ENCODE peak calls at places on chromosome 14, in four cellular contexts. One of them, this sample, is unnamed.

GRCh38 chr14:34081576-34082136 is 130.8 kb upstream of the EGLN3 start:
- DNase-seq in neural progenitor cell: no peak
- DNase-seq in A549: peak
- DNase-seq in mammary epithelial cell: peak
- DNase-seq in this sample: peak

GRCh38 chr14:81940636-81941035 is 407.0 kb upstream of the SEL1L start:
- DNase-seq in neural progenitor cell: no peak
- DNase-seq in A549: no peak
- DNase-seq in mammary epithelial cell: no peak
- DNase-seq in this sample: no peak

GRCh38 chr14:35346738-35347322 is 54.6 kb downstream of the PSMA6 start:
- DNase-seq in neural progenitor cell: no peak
- DNase-seq in A549: no peak
- DNase-seq in mammary epithelial cell: no peak
- DNase-seq in this sample: no peak

GRCh38 chr14:62654641-62655040 is 390.6 kb downstream of the KCNH5 start:
- DNase-seq in neural progenitor cell: no peak
- DNase-seq in A549: no peak
- DNase-seq in mammary epithelial cell: no peak
- DNase-seq in this sample: peak

GRCh38 chr14:68140111-68140741 is 320.6 kb downstream of the RAD51B start:
- DNase-seq in neural progenitor cell: peak
- DNase-seq in A549: peak
- DNase-seq in mammary epithelial cell: peak
- DNase-seq in this sample: peak

GRCh38 chr14:80428171-80428570 is 216.9 kb upstream of the DIO2 start:
- DNase-seq in neural progenitor cell: no peak
- DNase-seq in A549: no peak
- DNase-seq in mammary epithelial cell: no peak
- DNase-seq in this sample: no peak

GRCh38 chr14:96398432-96398831 is 6.5 kb downstream of the AK7 start:
- DNase-seq in neural progenitor cell: no peak
- DNase-seq in A549: no peak
- DNase-seq in mammary epithelial cell: no peak
- DNase-seq in this sample: no peak

GRCh38 chr14:51331651-51332367 is 91.8 kb downstream of the TMX1 start:
- DNase-seq in neural progenitor cell: no peak
- DNase-seq in A549: no peak
- DNase-seq in mammary epithelial cell: no peak
- DNase-seq in this sample: peak

GRCh38 chr14:85417396-85417795 is 112.5 kb upstream of the FLRT2 start:
- DNase-seq in neural progenitor cell: no peak
- DNase-seq in A549: no peak
- DNase-seq in mammary epithelial cell: no peak
- DNase-seq in this sample: no peak

GRCh38 chr14:100224229-100224628 is 14.7 kb upstream of the YY1 start:
- DNase-seq in neural progenitor cell: no peak
- DNase-seq in A549: no peak
- DNase-seq in mammary epithelial cell: no peak
- DNase-seq in this sample: no peak

GRCh38 chr14:101174980-101175606 is 271.6 kb upstream of the RTL1 start:
- DNase-seq in neural progenitor cell: no peak
- DNase-seq in A549: no peak
- DNase-seq in mammary epithelial cell: no peak
- DNase-seq in this sample: no peak

GRCh38 chr14:69701857-69702256 is 65.1 kb upstream of the SRSF5 start:
- DNase-seq in neural progenitor cell: no peak
- DNase-seq in A549: no peak
- DNase-seq in mammary epithelial cell: no peak
- DNase-seq in this sample: no peak

GRCh38 chr14:101715209-101716076 is 46.1 kb upstream of the PPP2R5C start:
- DNase-seq in neural progenitor cell: no peak
- DNase-seq in A549: no peak
- DNase-seq in mammary epithelial cell: no peak
- DNase-seq in this sample: no peak

GRCh38 chr14:60575008-60575407 is 66.1 kb downstream of the SIX6 start:
- DNase-seq in neural progenitor cell: no peak
- DNase-seq in A549: no peak
- DNase-seq in mammary epithelial cell: no peak
- DNase-seq in this sample: no peak

GRCh38 chr14:67221248-67221981 is 19.8 kb upstream of the PALS1 start:
- DNase-seq in neural progenitor cell: no peak
- DNase-seq in A549: no peak
- DNase-seq in mammary epithelial cell: peak
- DNase-seq in this sample: peak

GRCh38 chr14:30751646-30752416 is 122.5 kb upstream of the COCH start:
- DNase-seq in neural progenitor cell: no peak
- DNase-seq in A549: no peak
- DNase-seq in mammary epithelial cell: no peak
- DNase-seq in this sample: no peak

GRCh38 chr14:67440513-67440912 is 28.5 kb upstream of the PLEK2 start:
- DNase-seq in neural progenitor cell: no peak
- DNase-seq in A549: no peak
- DNase-seq in mammary epithelial cell: no peak
- DNase-seq in this sample: no peak

GRCh38 chr14:40122978-40123648 is 690.9 kb upstream of the FBXO33 start:
- DNase-seq in neural progenitor cell: no peak
- DNase-seq in A549: no peak
- DNase-seq in mammary epithelial cell: no peak
- DNase-seq in this sample: peak

GRCh38 chr14:61710853-61711817 is 15.8 kb downstream of the HIF1A start:
- DNase-seq in neural progenitor cell: no peak
- DNase-seq in A549: no peak
- DNase-seq in mammary epithelial cell: no peak
- DNase-seq in this sample: no peak

GRCh38 chr14:54642950-54643695 is 76.2 kb downstream of the SAMD4A start:
- DNase-seq in neural progenitor cell: peak
- DNase-seq in A549: no peak
- DNase-seq in mammary epithelial cell: no peak
- DNase-seq in this sample: peak

GRCh38 chr14:89578048-89578619 is 161.1 kb upstream of the FOXN3 start:
- DNase-seq in neural progenitor cell: no peak
- DNase-seq in A549: no peak
- DNase-seq in mammary epithelial cell: no peak
- DNase-seq in this sample: peak

GRCh38 chr14:49935526-49935925 is 42.6 kb downstream of the ARF6 start:
- DNase-seq in neural progenitor cell: no peak
- DNase-seq in A549: no peak
- DNase-seq in mammary epithelial cell: no peak
- DNase-seq in this sample: no peak

GRCh38 chr14:61489002-61489401 is 167.6 kb downstream of the PRKCH start:
- DNase-seq in neural progenitor cell: no peak
- DNase-seq in A549: no peak
- DNase-seq in mammary epithelial cell: no peak
- DNase-seq in this sample: no peak

GRCh38 chr14:55721353-55721752 is 141.3 kb downstream of the KTN1 start:
- DNase-seq in neural progenitor cell: no peak
- DNase-seq in A549: no peak
- DNase-seq in mammary epithelial cell: peak
- DNase-seq in this sample: peak

GRCh38 chr14:36663404-36664321 is 2.0 kb downstream of the PAX9 start:
- DNase-seq in neural progenitor cell: peak
- DNase-seq in A549: no peak
- DNase-seq in mammary epithelial cell: no peak
- DNase-seq in this sample: no peak

GRCh38 chr14:22882529-22883190 is 362 bp upstream of the REM2 start:
- DNase-seq in neural progenitor cell: peak
- DNase-seq in A549: no peak
- DNase-seq in mammary epithelial cell: peak
- DNase-seq in this sample: peak
- H3K4me2 ChIP-seq in neural progenitor cell: peak
- H3K4me2 ChIP-seq in A549: no peak
- H3K4me2 ChIP-seq in mammary epithelial cell: no peak
- H3K4me2 ChIP-seq in this sample: no peak

DNA sequence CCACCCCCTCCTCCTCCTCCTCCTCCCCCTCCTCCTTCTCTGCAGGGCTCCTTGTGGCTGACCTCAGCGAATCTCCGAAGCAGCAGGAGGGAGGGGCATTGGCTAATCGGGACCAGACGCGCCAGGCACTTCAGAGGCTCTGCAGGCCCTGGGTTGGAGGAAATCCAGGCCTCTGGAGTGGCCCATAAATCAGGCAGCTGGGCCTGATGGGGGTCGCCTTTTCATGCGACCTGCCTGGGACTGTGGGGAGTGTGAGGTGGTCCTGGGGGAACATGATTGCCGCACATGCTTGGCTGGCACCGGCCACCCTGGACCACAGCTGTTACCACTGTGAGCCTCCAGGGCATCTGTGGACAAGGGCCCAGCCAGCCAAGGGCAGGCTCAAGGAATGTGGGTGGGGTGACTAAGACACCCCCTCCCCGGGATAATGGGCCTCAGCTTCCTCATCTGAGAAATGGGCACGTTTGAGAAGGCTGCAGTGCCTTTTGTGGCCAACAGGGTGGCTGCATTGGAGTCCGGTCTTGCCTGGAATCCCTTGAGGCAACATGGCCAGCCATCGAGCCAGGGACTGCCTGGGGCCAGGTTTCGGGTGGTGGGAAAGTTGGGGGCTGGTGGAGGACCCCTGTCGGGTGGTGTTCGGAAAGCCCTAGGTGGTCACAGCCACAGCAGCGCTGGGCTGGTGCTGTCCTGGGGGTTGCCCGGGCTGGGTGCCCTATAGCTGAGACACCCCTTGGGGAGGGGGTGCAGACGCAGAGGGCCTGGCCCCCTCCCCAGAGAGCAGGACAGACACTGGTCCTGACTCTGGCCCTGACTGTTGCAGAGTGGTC is 12.0 kb downstream of the KIF26A start:
- DNase-seq in neural progenitor cell: peak
- DNase-seq in A549: no peak
- DNase-seq in mammary epithelial cell: no peak
- DNase-seq in this sample: peak
- TF ChIP-seq CTCF in neural progenitor cell: peak
- TF ChIP-seq CTCF in A549: no peak
- TF ChIP-seq CTCF in mammary epithelial cell: no peak
- TF ChIP-seq CTCF in this sample: peak

GRCh38 chr14:91115986-91116385 is 2.1 kb downstream of the DGLUCY start:
- DNase-seq in neural progenitor cell: no peak
- DNase-seq in A549: no peak
- DNase-seq in mammary epithelial cell: no peak
- DNase-seq in this sample: peak
- H3K4me3 ChIP-seq in neural progenitor cell: no peak
- H3K4me3 ChIP-seq in A549: no peak
- H3K4me3 ChIP-seq in mammary epithelial cell: no peak
- H3K4me3 ChIP-seq in this sample: peak

DNA sequence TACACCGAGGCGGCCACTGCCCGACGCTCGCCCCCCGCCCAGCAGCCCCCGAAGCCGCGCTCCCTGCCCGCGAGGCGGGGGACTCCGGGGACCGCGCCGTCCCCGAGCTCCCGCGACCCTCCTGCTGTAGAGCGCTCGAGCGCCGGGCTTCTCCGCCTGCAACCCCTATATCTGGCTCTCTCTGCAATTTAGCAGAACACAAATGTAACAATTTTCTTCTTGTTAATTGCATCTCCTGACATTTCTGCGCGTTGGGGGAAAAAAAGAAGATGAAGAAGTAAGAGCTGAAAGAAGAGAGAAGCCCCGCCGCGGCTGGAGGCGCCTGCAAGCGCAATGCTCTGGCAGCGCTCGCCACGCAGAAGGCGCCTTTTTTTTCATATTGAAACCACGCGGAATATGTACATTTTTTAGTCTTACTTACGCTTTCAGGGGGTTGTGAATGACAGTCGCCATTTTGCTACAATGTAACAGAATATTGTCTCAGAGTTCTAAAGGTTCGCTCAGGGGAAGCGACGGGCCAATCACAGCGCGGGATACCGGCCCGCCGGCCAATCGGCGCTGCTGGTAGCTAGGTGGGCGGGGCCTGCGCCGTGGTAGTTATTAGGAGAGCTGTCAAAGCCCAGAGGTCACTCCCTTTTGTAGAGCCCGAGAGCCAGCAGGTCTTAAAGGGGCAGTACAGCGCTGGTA is at the start of gene DPF3:
- DNase-seq in neural progenitor cell: peak
- DNase-seq in A549: peak
- DNase-seq in mammary epithelial cell: peak
- DNase-seq in this sample: peak
- H3K4me2 ChIP-seq in neural progenitor cell: peak
- H3K4me2 ChIP-seq in A549: peak
- H3K4me2 ChIP-seq in mammary epithelial cell: peak
- H3K4me2 ChIP-seq in this sample: peak